ENCODE peak calls at places on chromosomes 3 and 15, in ten cellular contexts. One of them, this sample, is unnamed.

GRCh38 chr3:129415830-129416229 is 12.6 kb downstream of the EFCAB12 start:
- DNase-seq in breast epithelium: peak; percentile 37
- DNase-seq in NB4: no peak
- DNase-seq in body of pancreas: no peak
- DNase-seq in H1: no peak
- DNase-seq in IMR-90: no peak
- DNase-seq in A549: no peak
- DNase-seq in Peyer's patch: peak; percentile 21
- DNase-seq in heart left ventricle: no peak
- DNase-seq in uterus: no peak
- DNase-seq in this sample: no peak

GRCh38 chr15:93997071-93997658 is 234.2 kb upstream of the MCTP2 start:
- DNase-seq in Peyer's patch: no peak
- DNase-seq in uterus: no peak
- DNase-seq in IMR-90: peak; percentile 4
- DNase-seq in body of pancreas: no peak
- DNase-seq in breast epithelium: no peak
- DNase-seq in NB4: peak; percentile 27
- DNase-seq in H1: no peak
- DNase-seq in heart left ventricle: no peak
- DNase-seq in A549: peak; percentile 14
- DNase-seq in this sample: no peak

GRCh38 chr3:113097821-113098516 is 107.2 kb downstream of the GTPBP8 start:
- DNase-seq in uterus: no peak
- DNase-seq in IMR-90: peak; percentile 88
- DNase-seq in Peyer's patch: no peak
- DNase-seq in H1: no peak
- DNase-seq in body of pancreas: no peak
- DNase-seq in heart left ventricle: no peak
- DNase-seq in A549: peak; percentile 55
- DNase-seq in NB4: no peak
- DNase-seq in breast epithelium: no peak
- DNase-seq in this sample: no peak

GRCh38 chr15:71201471-71201870 is 86.2 kb downstream of the THSD4 start:
- DNase-seq in heart left ventricle: no peak
- DNase-seq in A549: no peak
- DNase-seq in H1: no peak
- DNase-seq in Peyer's patch: no peak
- DNase-seq in body of pancreas: no peak
- DNase-seq in IMR-90: no peak
- DNase-seq in breast epithelium: no peak
- DNase-seq in NB4: no peak
- DNase-seq in uterus: no peak
- DNase-seq in this sample: no peak

GRCh38 chr3:22684739-22685138 is 518.4 kb upstream of the UBE2E2 start:
- DNase-seq in body of pancreas: no peak
- DNase-seq in uterus: peak; percentile 17
- DNase-seq in A549: no peak
- DNase-seq in NB4: no peak
- DNase-seq in breast epithelium: no peak
- DNase-seq in H1: no peak
- DNase-seq in Peyer's patch: no peak
- DNase-seq in heart left ventricle: no peak
- DNase-seq in IMR-90: no peak
- DNase-seq in this sample: no peak

GRCh38 chr3:26590919-26591318 is 31.7 kb upstream of the LRRC3B start:
- DNase-seq in NB4: no peak
- DNase-seq in A549: no peak
- DNase-seq in Peyer's patch: no peak
- DNase-seq in heart left ventricle: no peak
- DNase-seq in breast epithelium: no peak
- DNase-seq in body of pancreas: no peak
- DNase-seq in uterus: no peak
- DNase-seq in IMR-90: no peak
- DNase-seq in H1: no peak
- DNase-seq in this sample: no peak

GRCh38 chr15:95259513-95259912 is 1028.2 kb downstream of the MCTP2 start:
- DNase-seq in Peyer's patch: peak; percentile 71
- DNase-seq in uterus: peak; percentile 72
- DNase-seq in heart left ventricle: peak; percentile 65
- DNase-seq in NB4: peak; percentile 83
- DNase-seq in A549: peak; percentile 43
- DNase-seq in IMR-90: peak; percentile 83
- DNase-seq in body of pancreas: peak; percentile 64
- DNase-seq in H1: peak; percentile 61
- DNase-seq in breast epithelium: no peak
- DNase-seq in this sample: peak; percentile 39

GRCh38 chr15:76163429-76164020 is 103.7 kb downstream of the TMEM266 start:
- DNase-seq in Peyer's patch: peak; percentile 70
- DNase-seq in NB4: peak; percentile 36
- DNase-seq in breast epithelium: no peak
- DNase-seq in A549: no peak
- DNase-seq in heart left ventricle: peak; percentile 71
- DNase-seq in uterus: peak; percentile 82
- DNase-seq in body of pancreas: peak; percentile 85
- DNase-seq in IMR-90: peak; percentile 79
- DNase-seq in H1: no peak
- DNase-seq in this sample: peak; percentile 75

GRCh38 chr3:188687389-188687788 is 484.4 kb upstream of the TPRG1 start:
- DNase-seq in A549: no peak
- DNase-seq in breast epithelium: no peak
- DNase-seq in uterus: no peak
- DNase-seq in IMR-90: peak; percentile 86
- DNase-seq in H1: no peak
- DNase-seq in Peyer's patch: no peak
- DNase-seq in body of pancreas: no peak
- DNase-seq in heart left ventricle: no peak
- DNase-seq in NB4: no peak
- DNase-seq in this sample: no peak
- TF ChIP-seq CTCF in A549: no peak
- TF ChIP-seq CTCF in breast epithelium: no peak
- TF ChIP-seq CTCF in uterus: no peak
- TF ChIP-seq CTCF in IMR-90: peak; percentile 43
- TF ChIP-seq CTCF in H1: no peak
- TF ChIP-seq CTCF in Peyer's patch: no peak
- TF ChIP-seq CTCF in body of pancreas: no peak
- TF ChIP-seq CTCF in heart left ventricle: no peak
- TF ChIP-seq CTCF in NB4: no peak
- TF ChIP-seq CTCF in this sample: no peak

GRCh38 chr3:171789759-171790505 is 20.4 kb downstream of the PLD1 start:
- DNase-seq in Peyer's patch: no peak
- DNase-seq in body of pancreas: no peak
- DNase-seq in heart left ventricle: no peak
- DNase-seq in A549: no peak
- DNase-seq in IMR-90: no peak
- DNase-seq in NB4: no peak
- DNase-seq in H1: no peak
- DNase-seq in breast epithelium: no peak
- DNase-seq in uterus: no peak
- DNase-seq in this sample: no peak

GRCh38 chr3:171790898-171791694 is 19.2 kb downstream of the PLD1 start:
- DNase-seq in IMR-90: peak; percentile 63
- DNase-seq in NB4: no peak
- DNase-seq in heart left ventricle: no peak
- DNase-seq in body of pancreas: no peak
- DNase-seq in uterus: no peak
- DNase-seq in A549: no peak
- DNase-seq in H1: no peak
- DNase-seq in Peyer's patch: no peak
- DNase-seq in breast epithelium: no peak
- DNase-seq in this sample: no peak

GRCh38 chr3:171790574-171790897 is 19.7 kb downstream of the PLD1 start:
- DNase-seq in Peyer's patch: no peak
- DNase-seq in heart left ventricle: no peak
- DNase-seq in uterus: no peak
- DNase-seq in H1: no peak
- DNase-seq in NB4: no peak
- DNase-seq in body of pancreas: no peak
- DNase-seq in IMR-90: no peak
- DNase-seq in A549: no peak
- DNase-seq in breast epithelium: no peak
- DNase-seq in this sample: no peak

GRCh38 chr3:171786997-171787396 is 23.3 kb downstream of the PLD1 start:
- DNase-seq in NB4: no peak
- DNase-seq in breast epithelium: no peak
- DNase-seq in Peyer's patch: no peak
- DNase-seq in body of pancreas: no peak
- DNase-seq in heart left ventricle: no peak
- DNase-seq in uterus: no peak
- DNase-seq in A549: no peak
- DNase-seq in H1: no peak
- DNase-seq in IMR-90: no peak
- DNase-seq in this sample: no peak

DNA sequence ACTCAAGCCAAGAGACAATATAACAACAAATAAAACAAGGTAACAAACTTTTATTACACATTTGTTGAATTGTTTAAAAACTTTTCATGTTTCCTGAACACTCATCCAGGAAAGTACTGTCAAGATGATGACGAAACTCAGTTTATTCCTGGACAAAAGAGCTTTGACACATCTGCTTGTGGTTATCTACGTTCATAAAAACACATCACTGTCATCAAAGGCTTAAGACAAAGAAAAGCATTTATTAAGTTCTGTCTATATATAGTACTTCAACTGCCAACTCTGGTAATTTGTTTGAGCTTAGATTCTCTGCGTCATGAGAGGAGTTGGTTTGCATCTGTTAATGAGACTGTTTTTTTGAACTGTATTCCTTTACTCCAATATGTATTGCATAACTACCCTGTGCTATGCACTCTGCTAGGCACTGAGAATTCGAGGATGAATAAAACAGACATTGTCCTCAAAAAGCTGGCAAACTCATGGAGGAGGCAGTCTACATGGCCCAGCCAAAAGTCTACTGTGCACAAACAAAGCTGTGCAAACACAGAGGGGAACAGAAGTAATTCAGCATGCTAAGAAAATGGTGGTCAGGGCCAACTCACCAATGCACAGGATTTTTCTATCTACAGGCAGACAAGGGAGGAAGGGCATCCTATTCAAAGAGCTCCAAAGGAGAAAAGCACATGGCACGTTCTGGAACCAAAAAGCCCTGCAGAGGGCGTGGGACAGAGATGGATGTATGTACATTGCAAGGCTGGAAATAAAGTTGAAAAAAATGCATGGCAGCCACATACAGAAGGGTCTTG is 21.5 kb downstream of the PLD1 start:
- DNase-seq in H1: no peak
- DNase-seq in body of pancreas: no peak
- DNase-seq in uterus: no peak
- DNase-seq in IMR-90: peak; percentile 94
- DNase-seq in Peyer's patch: no peak
- DNase-seq in breast epithelium: no peak
- DNase-seq in heart left ventricle: no peak
- DNase-seq in A549: no peak
- DNase-seq in NB4: peak; percentile 66
- DNase-seq in this sample: no peak
- TF ChIP-seq POLR2A in H1: no peak
- TF ChIP-seq POLR2A in body of pancreas: no peak
- TF ChIP-seq POLR2A in uterus: no peak
- TF ChIP-seq POLR2A in IMR-90: no peak
- TF ChIP-seq POLR2A in Peyer's patch: no peak
- TF ChIP-seq POLR2A in breast epithelium: no peak
- TF ChIP-seq POLR2A in heart left ventricle: no peak
- TF ChIP-seq POLR2A in A549: no peak
- TF ChIP-seq POLR2A in NB4: no peak
- TF ChIP-seq POLR2A in this sample: no peak

GRCh38 chr3:23829242-23829934 is 23.6 kb downstream of the UBE2E1 start:
- DNase-seq in IMR-90: no peak
- DNase-seq in H1: no peak
- DNase-seq in heart left ventricle: no peak
- DNase-seq in Peyer's patch: no peak
- DNase-seq in uterus: no peak
- DNase-seq in body of pancreas: no peak
- DNase-seq in NB4: peak; percentile 57
- DNase-seq in breast epithelium: no peak
- DNase-seq in A549: no peak
- DNase-seq in this sample: no peak
- H3K4me3 ChIP-seq in IMR-90: no peak overlapping the region
- H3K4me3 ChIP-seq in H1: no peak overlapping the region
- H3K4me3 ChIP-seq in heart left ventricle: no peak overlapping the region
- H3K4me3 ChIP-seq in Peyer's patch: no peak overlapping the region
- H3K4me3 ChIP-seq in uterus: no peak overlapping the region
- H3K4me3 ChIP-seq in body of pancreas: no peak overlapping the region
- H3K4me3 ChIP-seq in NB4: no peak overlapping the region
- H3K4me3 ChIP-seq in breast epithelium: no peak overlapping the region
- H3K4me3 ChIP-seq in A549: no peak overlapping the region
- H3K4me3 ChIP-seq in this sample: no peak overlapping the region

GRCh38 chr15:56883088-56883487 is 35.4 kb upstream of the TCF12 start:
- DNase-seq in NB4: no peak
- DNase-seq in body of pancreas: no peak
- DNase-seq in IMR-90: no peak
- DNase-seq in H1: no peak
- DNase-seq in heart left ventricle: no peak
- DNase-seq in Peyer's patch: no peak
- DNase-seq in uterus: no peak
- DNase-seq in breast epithelium: no peak
- DNase-seq in A549: no peak
- DNase-seq in this sample: no peak

GRCh38 chr15:56887782-56888127 is 30.7 kb upstream of the TCF12 start:
- DNase-seq in heart left ventricle: no peak
- DNase-seq in IMR-90: no peak
- DNase-seq in Peyer's patch: no peak
- DNase-seq in body of pancreas: no peak
- DNase-seq in A549: no peak
- DNase-seq in NB4: no peak
- DNase-seq in uterus: no peak
- DNase-seq in H1: no peak
- DNase-seq in breast epithelium: no peak
- DNase-seq in this sample: no peak

GRCh38 chr15:56886450-56886856 is 32.0 kb upstream of the TCF12 start:
- DNase-seq in H1: no peak
- DNase-seq in body of pancreas: no peak
- DNase-seq in NB4: peak; percentile 24
- DNase-seq in A549: no peak
- DNase-seq in Peyer's patch: no peak
- DNase-seq in uterus: no peak
- DNase-seq in IMR-90: peak; percentile 17
- DNase-seq in breast epithelium: no peak
- DNase-seq in heart left ventricle: no peak
- DNase-seq in this sample: no peak

GRCh38 chr15:56890038-56890437 is 28.4 kb upstream of the TCF12 start:
- DNase-seq in breast epithelium: no peak
- DNase-seq in NB4: no peak
- DNase-seq in IMR-90: no peak
- DNase-seq in A549: no peak
- DNase-seq in uterus: no peak
- DNase-seq in heart left ventricle: no peak
- DNase-seq in body of pancreas: no peak
- DNase-seq in Peyer's patch: no peak
- DNase-seq in H1: no peak
- DNase-seq in this sample: no peak

DNA sequence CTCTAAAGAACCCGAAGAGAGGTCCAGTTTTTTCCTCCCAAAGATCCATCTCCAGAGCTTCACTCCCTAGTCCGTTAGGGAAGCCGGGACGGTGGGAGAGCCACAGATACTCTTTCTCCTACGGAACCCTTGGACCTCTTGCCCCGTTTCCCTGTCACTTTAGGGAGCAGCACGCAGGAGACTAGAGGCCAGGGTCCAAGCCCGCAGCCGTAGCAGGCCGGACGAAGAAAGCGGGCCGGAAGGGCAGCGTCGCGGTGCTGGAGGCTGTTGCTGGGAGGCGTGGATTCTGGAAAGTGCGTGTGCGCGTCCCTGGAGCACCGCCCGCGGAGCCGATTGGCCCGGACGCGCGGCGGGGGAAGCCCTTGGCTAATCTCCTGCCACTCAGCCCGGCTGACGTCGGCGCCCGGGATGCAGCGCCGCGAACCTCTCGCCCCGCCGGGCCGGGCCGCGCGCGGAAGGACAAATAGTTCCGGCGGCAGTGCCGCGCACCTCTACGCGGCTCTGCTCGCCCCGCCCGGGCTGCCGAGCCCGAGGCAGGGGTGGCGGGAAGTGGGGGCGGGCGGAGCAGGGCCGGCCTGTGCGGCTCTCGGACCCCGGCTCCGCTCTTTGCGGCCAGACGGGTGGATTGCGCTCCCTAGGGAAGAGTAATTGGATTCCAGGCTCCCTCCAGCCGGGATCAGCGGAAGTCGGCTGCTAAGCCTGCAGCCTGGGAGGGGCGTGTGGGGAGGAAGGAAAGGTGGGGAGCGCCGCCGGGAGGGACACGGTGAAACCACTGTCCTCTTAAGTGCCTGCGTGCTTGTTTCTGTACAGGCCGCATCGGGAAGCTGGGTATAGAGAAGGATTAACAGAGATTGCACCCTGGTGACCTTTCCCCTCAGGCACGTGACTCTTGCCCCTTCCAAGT is 31.3 kb upstream of the TCF12 start:
- DNase-seq in IMR-90: peak; percentile 95
- DNase-seq in Peyer's patch: peak; percentile 96
- DNase-seq in A549: peak; percentile 89
- DNase-seq in body of pancreas: peak; percentile 95
- DNase-seq in H1: peak; percentile 90
- DNase-seq in heart left ventricle: peak; percentile 97
- DNase-seq in NB4: peak; percentile 93
- DNase-seq in uterus: peak; percentile 95
- DNase-seq in breast epithelium: peak; percentile 89
- DNase-seq in this sample: peak; percentile 98
- TF ChIP-seq CTCF in IMR-90: peak; percentile 19
- TF ChIP-seq CTCF in Peyer's patch: no peak
- TF ChIP-seq CTCF in A549: peak; percentile 34
- TF ChIP-seq CTCF in body of pancreas: no peak
- TF ChIP-seq CTCF in H1: no peak
- TF ChIP-seq CTCF in heart left ventricle: no peak
- TF ChIP-seq CTCF in NB4: no peak
- TF ChIP-seq CTCF in uterus: peak; percentile 3
- TF ChIP-seq CTCF in breast epithelium: peak; percentile 20
- TF ChIP-seq CTCF in this sample: no peak

This sample was measured in lower leg skin.